ENCODE peak calls at places on chromosomes 4 and X, in ten cellular contexts. One of them, this sample, is unnamed.

GRCh38 chrX:74527344-74527743 is 87.1 kb downstream of the RLIM start:
- DNase-seq in activated gamma-delta T cell treated with Interleukin-2 at 50 U/mL for 16 hours: no peak
- DNase-seq in GM03348: no peak
- DNase-seq in HFF-Myc: no peak
- DNase-seq in AG08396: no peak
- DNase-seq in GM06990: no peak
- DNase-seq in GM23248: no peak
- DNase-seq in frontal cortex: no peak
- DNase-seq in NCI-H2029 treated with DMSO at 0.1 percent for 48 hours: no peak
- DNase-seq in activated CD8-positive, alpha-beta memory T cell treated with anti-CD3 and anti-CD28 coated beads for 4 hours: no peak
- DNase-seq in this sample: no peak

GRCh38 chr4:188282620-188283232 is 143.5 kb downstream of the TRIML1 start:
- DNase-seq in HFF-Myc: no peak
- DNase-seq in GM23248: no peak
- DNase-seq in GM06990: no peak
- DNase-seq in NCI-H2029 treated with DMSO at 0.1 percent for 48 hours: no peak
- DNase-seq in frontal cortex: peak
- DNase-seq in activated gamma-delta T cell treated with Interleukin-2 at 50 U/mL for 16 hours: no peak
- DNase-seq in AG08396: no peak
- DNase-seq in activated CD8-positive, alpha-beta memory T cell treated with anti-CD3 and anti-CD28 coated beads for 4 hours: no peak
- DNase-seq in GM03348: no peak
- DNase-seq in this sample: no peak

GRCh38 chr4:54484361-54484760 is 173.4 kb upstream of the KIT start:
- DNase-seq in activated CD8-positive, alpha-beta memory T cell treated with anti-CD3 and anti-CD28 coated beads for 4 hours: no peak
- DNase-seq in frontal cortex: no peak
- DNase-seq in activated gamma-delta T cell treated with Interleukin-2 at 50 U/mL for 16 hours: no peak
- DNase-seq in GM23248: no peak
- DNase-seq in HFF-Myc: no peak
- DNase-seq in GM06990: no peak
- DNase-seq in NCI-H2029 treated with DMSO at 0.1 percent for 48 hours: peak
- DNase-seq in GM03348: no peak
- DNase-seq in AG08396: no peak
- DNase-seq in this sample: no peak

GRCh38 chrX:100979881-100980607 is 10.5 kb downstream of the ARL13A start:
- DNase-seq in GM06990: no peak
- DNase-seq in AG08396: no peak
- DNase-seq in GM03348: no peak
- DNase-seq in activated gamma-delta T cell treated with Interleukin-2 at 50 U/mL for 16 hours: no peak
- DNase-seq in HFF-Myc: no peak
- DNase-seq in activated CD8-positive, alpha-beta memory T cell treated with anti-CD3 and anti-CD28 coated beads for 4 hours: no peak
- DNase-seq in GM23248: peak
- DNase-seq in frontal cortex: no peak
- DNase-seq in NCI-H2029 treated with DMSO at 0.1 percent for 48 hours: peak
- DNase-seq in this sample: no peak

GRCh38 chr4:185685804-185686203 is 126.2 kb downstream of the SORBS2 start:
- DNase-seq in HFF-Myc: no peak
- DNase-seq in AG08396: no peak
- DNase-seq in activated gamma-delta T cell treated with Interleukin-2 at 50 U/mL for 16 hours: no peak
- DNase-seq in activated CD8-positive, alpha-beta memory T cell treated with anti-CD3 and anti-CD28 coated beads for 4 hours: no peak
- DNase-seq in GM03348: peak
- DNase-seq in GM23248: no peak
- DNase-seq in GM06990: no peak
- DNase-seq in NCI-H2029 treated with DMSO at 0.1 percent for 48 hours: no peak
- DNase-seq in frontal cortex: no peak
- DNase-seq in this sample: no peak

GRCh38 chrX:116317409-116317808 is 119.0 kb upstream of the SLC6A14 start:
- DNase-seq in GM06990: no peak
- DNase-seq in GM03348: no peak
- DNase-seq in AG08396: no peak
- DNase-seq in activated gamma-delta T cell treated with Interleukin-2 at 50 U/mL for 16 hours: no peak
- DNase-seq in GM23248: peak
- DNase-seq in NCI-H2029 treated with DMSO at 0.1 percent for 48 hours: no peak
- DNase-seq in frontal cortex: no peak
- DNase-seq in activated CD8-positive, alpha-beta memory T cell treated with anti-CD3 and anti-CD28 coated beads for 4 hours: no peak
- DNase-seq in HFF-Myc: peak
- DNase-seq in this sample: no peak

GRCh38 chrX:120419465-120419864 is 49.6 kb downstream of the LAMP2 start:
- DNase-seq in HFF-Myc: no peak
- DNase-seq in AG08396: no peak
- DNase-seq in activated CD8-positive, alpha-beta memory T cell treated with anti-CD3 and anti-CD28 coated beads for 4 hours: no peak
- DNase-seq in GM06990: peak
- DNase-seq in frontal cortex: no peak
- DNase-seq in activated gamma-delta T cell treated with Interleukin-2 at 50 U/mL for 16 hours: peak
- DNase-seq in GM03348: no peak
- DNase-seq in GM23248: no peak
- DNase-seq in NCI-H2029 treated with DMSO at 0.1 percent for 48 hours: no peak
- DNase-seq in this sample: no peak

GRCh38 chr4:38529189-38530115 is 134.5 kb upstream of the KLF3 start:
- DNase-seq in GM06990: peak
- DNase-seq in activated CD8-positive, alpha-beta memory T cell treated with anti-CD3 and anti-CD28 coated beads for 4 hours: peak
- DNase-seq in GM03348: no peak
- DNase-seq in AG08396: no peak
- DNase-seq in activated gamma-delta T cell treated with Interleukin-2 at 50 U/mL for 16 hours: peak
- DNase-seq in frontal cortex: peak
- DNase-seq in GM23248: no peak
- DNase-seq in HFF-Myc: no peak
- DNase-seq in NCI-H2029 treated with DMSO at 0.1 percent for 48 hours: peak
- DNase-seq in this sample: no peak

GRCh38 chr4:10733016-10733415 is 48.4 kb upstream of the CLNK start:
- DNase-seq in activated gamma-delta T cell treated with Interleukin-2 at 50 U/mL for 16 hours: no peak
- DNase-seq in NCI-H2029 treated with DMSO at 0.1 percent for 48 hours: no peak
- DNase-seq in activated CD8-positive, alpha-beta memory T cell treated with anti-CD3 and anti-CD28 coated beads for 4 hours: no peak
- DNase-seq in GM03348: no peak
- DNase-seq in HFF-Myc: no peak
- DNase-seq in frontal cortex: no peak
- DNase-seq in AG08396: no peak
- DNase-seq in GM06990: peak
- DNase-seq in GM23248: no peak
- DNase-seq in this sample: no peak

GRCh38 chr4:123749408-123749807 is 352.8 kb downstream of the SPRY1 start:
- DNase-seq in GM23248: no peak
- DNase-seq in frontal cortex: no peak
- DNase-seq in GM03348: no peak
- DNase-seq in GM06990: no peak
- DNase-seq in HFF-Myc: no peak
- DNase-seq in activated gamma-delta T cell treated with Interleukin-2 at 50 U/mL for 16 hours: no peak
- DNase-seq in AG08396: no peak
- DNase-seq in NCI-H2029 treated with DMSO at 0.1 percent for 48 hours: no peak
- DNase-seq in activated CD8-positive, alpha-beta memory T cell treated with anti-CD3 and anti-CD28 coated beads for 4 hours: no peak
- DNase-seq in this sample: no peak

GRCh38 chrX:1360171-1360570 is 23.6 kb downstream of the IL3RA start:
- DNase-seq in HFF-Myc: no peak
- DNase-seq in activated CD8-positive, alpha-beta memory T cell treated with anti-CD3 and anti-CD28 coated beads for 4 hours: no peak
- DNase-seq in AG08396: no peak
- DNase-seq in GM06990: no peak
- DNase-seq in frontal cortex: no peak
- DNase-seq in activated gamma-delta T cell treated with Interleukin-2 at 50 U/mL for 16 hours: no peak
- DNase-seq in NCI-H2029 treated with DMSO at 0.1 percent for 48 hours: no peak
- DNase-seq in GM03348: no peak
- DNase-seq in GM23248: no peak
- DNase-seq in this sample: no peak

GRCh38 chr4:52880994-52881393 is 18.9 kb downstream of the RASL11B start:
- DNase-seq in activated gamma-delta T cell treated with Interleukin-2 at 50 U/mL for 16 hours: no peak
- DNase-seq in GM23248: no peak
- DNase-seq in NCI-H2029 treated with DMSO at 0.1 percent for 48 hours: no peak
- DNase-seq in GM03348: no peak
- DNase-seq in AG08396: no peak
- DNase-seq in GM06990: no peak
- DNase-seq in activated CD8-positive, alpha-beta memory T cell treated with anti-CD3 and anti-CD28 coated beads for 4 hours: no peak
- DNase-seq in frontal cortex: no peak
- DNase-seq in HFF-Myc: no peak
- DNase-seq in this sample: no peak

GRCh38 chr4:102608190-102608589 is 107.0 kb downstream of the NFKB1 start:
- DNase-seq in AG08396: no peak
- DNase-seq in GM03348: peak
- DNase-seq in GM23248: peak
- DNase-seq in frontal cortex: no peak
- DNase-seq in HFF-Myc: no peak
- DNase-seq in activated gamma-delta T cell treated with Interleukin-2 at 50 U/mL for 16 hours: no peak
- DNase-seq in GM06990: no peak
- DNase-seq in activated CD8-positive, alpha-beta memory T cell treated with anti-CD3 and anti-CD28 coated beads for 4 hours: no peak
- DNase-seq in NCI-H2029 treated with DMSO at 0.1 percent for 48 hours: no peak
- DNase-seq in this sample: no peak

GRCh38 chr4:16636911-16637630 is 261.4 kb downstream of the LDB2 start:
- DNase-seq in HFF-Myc: no peak
- DNase-seq in frontal cortex: no peak
- DNase-seq in NCI-H2029 treated with DMSO at 0.1 percent for 48 hours: no peak
- DNase-seq in GM03348: peak
- DNase-seq in GM06990: no peak
- DNase-seq in activated gamma-delta T cell treated with Interleukin-2 at 50 U/mL for 16 hours: no peak
- DNase-seq in AG08396: no peak
- DNase-seq in GM23248: peak
- DNase-seq in activated CD8-positive, alpha-beta memory T cell treated with anti-CD3 and anti-CD28 coated beads for 4 hours: no peak
- DNase-seq in this sample: no peak

GRCh38 chrX:115535421-115535820 is 25.6 kb upstream of the PLS3 start:
- DNase-seq in AG08396: no peak
- DNase-seq in GM06990: no peak
- DNase-seq in activated CD8-positive, alpha-beta memory T cell treated with anti-CD3 and anti-CD28 coated beads for 4 hours: no peak
- DNase-seq in activated gamma-delta T cell treated with Interleukin-2 at 50 U/mL for 16 hours: no peak
- DNase-seq in frontal cortex: no peak
- DNase-seq in GM23248: no peak
- DNase-seq in HFF-Myc: no peak
- DNase-seq in GM03348: no peak
- DNase-seq in NCI-H2029 treated with DMSO at 0.1 percent for 48 hours: no peak
- DNase-seq in this sample: no peak

GRCh38 chr4:132001542-132001941 is 1147.6 kb upstream of the PCDH10 start:
- DNase-seq in GM03348: no peak
- DNase-seq in AG08396: peak
- DNase-seq in GM23248: peak
- DNase-seq in activated gamma-delta T cell treated with Interleukin-2 at 50 U/mL for 16 hours: no peak
- DNase-seq in GM06990: no peak
- DNase-seq in activated CD8-positive, alpha-beta memory T cell treated with anti-CD3 and anti-CD28 coated beads for 4 hours: no peak
- DNase-seq in frontal cortex: no peak
- DNase-seq in NCI-H2029 treated with DMSO at 0.1 percent for 48 hours: no peak
- DNase-seq in HFF-Myc: no peak
- DNase-seq in this sample: no peak

GRCh38 chrX:39308126-39308525 is 506.9 kb downstream of the MID1IP1 start:
- DNase-seq in NCI-H2029 treated with DMSO at 0.1 percent for 48 hours: no peak
- DNase-seq in activated gamma-delta T cell treated with Interleukin-2 at 50 U/mL for 16 hours: no peak
- DNase-seq in HFF-Myc: no peak
- DNase-seq in GM23248: no peak
- DNase-seq in activated CD8-positive, alpha-beta memory T cell treated with anti-CD3 and anti-CD28 coated beads for 4 hours: no peak
- DNase-seq in GM06990: no peak
- DNase-seq in AG08396: no peak
- DNase-seq in GM03348: no peak
- DNase-seq in frontal cortex: no peak
- DNase-seq in this sample: no peak

GRCh38 chr4:158411180-158411721 is 110.4 kb upstream of the RXFP1 start:
- DNase-seq in activated gamma-delta T cell treated with Interleukin-2 at 50 U/mL for 16 hours: no peak
- DNase-seq in frontal cortex: no peak
- DNase-seq in activated CD8-positive, alpha-beta memory T cell treated with anti-CD3 and anti-CD28 coated beads for 4 hours: no peak
- DNase-seq in GM03348: no peak
- DNase-seq in GM23248: no peak
- DNase-seq in GM06990: no peak
- DNase-seq in HFF-Myc: no peak
- DNase-seq in AG08396: no peak
- DNase-seq in NCI-H2029 treated with DMSO at 0.1 percent for 48 hours: no peak
- DNase-seq in this sample: no peak

GRCh38 chr4:107691378-107691777 is 28.7 kb downstream of the PAPSS1 start:
- DNase-seq in activated CD8-positive, alpha-beta memory T cell treated with anti-CD3 and anti-CD28 coated beads for 4 hours: no peak
- DNase-seq in GM23248: no peak
- DNase-seq in frontal cortex: no peak
- DNase-seq in GM03348: no peak
- DNase-seq in AG08396: no peak
- DNase-seq in NCI-H2029 treated with DMSO at 0.1 percent for 48 hours: no peak
- DNase-seq in HFF-Myc: no peak
- DNase-seq in GM06990: no peak
- DNase-seq in activated gamma-delta T cell treated with Interleukin-2 at 50 U/mL for 16 hours: no peak
- DNase-seq in this sample: no peak

GRCh38 chr4:109998867-109999303 is 86.2 kb downstream of the EGF start:
- DNase-seq in activated gamma-delta T cell treated with Interleukin-2 at 50 U/mL for 16 hours: peak
- DNase-seq in GM23248: peak
- DNase-seq in GM06990: no peak
- DNase-seq in AG08396: peak
- DNase-seq in NCI-H2029 treated with DMSO at 0.1 percent for 48 hours: peak
- DNase-seq in HFF-Myc: peak
- DNase-seq in activated CD8-positive, alpha-beta memory T cell treated with anti-CD3 and anti-CD28 coated beads for 4 hours: no peak
- DNase-seq in frontal cortex: peak
- DNase-seq in GM03348: peak
- DNase-seq in this sample: peak

GRCh38 chr4:145755802-145756201 is 75.9 kb downstream of the C4orf51 start:
- DNase-seq in GM03348: no peak
- DNase-seq in GM06990: no peak
- DNase-seq in AG08396: no peak
- DNase-seq in frontal cortex: no peak
- DNase-seq in activated CD8-positive, alpha-beta memory T cell treated with anti-CD3 and anti-CD28 coated beads for 4 hours: no peak
- DNase-seq in GM23248: peak
- DNase-seq in HFF-Myc: no peak
- DNase-seq in NCI-H2029 treated with DMSO at 0.1 percent for 48 hours: no peak
- DNase-seq in activated gamma-delta T cell treated with Interleukin-2 at 50 U/mL for 16 hours: no peak
- DNase-seq in this sample: no peak

GRCh38 chrX:12239356-12240082 is 101.2 kb downstream of the FRMPD4 start:
- DNase-seq in activated gamma-delta T cell treated with Interleukin-2 at 50 U/mL for 16 hours: no peak
- DNase-seq in frontal cortex: no peak
- DNase-seq in GM03348: peak
- DNase-seq in GM06990: no peak
- DNase-seq in HFF-Myc: no peak
- DNase-seq in NCI-H2029 treated with DMSO at 0.1 percent for 48 hours: no peak
- DNase-seq in AG08396: no peak
- DNase-seq in GM23248: no peak
- DNase-seq in activated CD8-positive, alpha-beta memory T cell treated with anti-CD3 and anti-CD28 coated beads for 4 hours: no peak
- DNase-seq in this sample: no peak

GRCh38 chr4:14478504-14478903 is 523.8 kb upstream of the CPEB2 start:
- DNase-seq in AG08396: no peak
- DNase-seq in HFF-Myc: no peak
- DNase-seq in GM23248: no peak
- DNase-seq in activated CD8-positive, alpha-beta memory T cell treated with anti-CD3 and anti-CD28 coated beads for 4 hours: no peak
- DNase-seq in GM06990: no peak
- DNase-seq in GM03348: no peak
- DNase-seq in NCI-H2029 treated with DMSO at 0.1 percent for 48 hours: no peak
- DNase-seq in activated gamma-delta T cell treated with Interleukin-2 at 50 U/mL for 16 hours: no peak
- DNase-seq in frontal cortex: no peak
- DNase-seq in this sample: no peak

GRCh38 chr4:76374744-76375143 is 46.2 kb downstream of the CCDC158 start:
- DNase-seq in AG08396: no peak
- DNase-seq in NCI-H2029 treated with DMSO at 0.1 percent for 48 hours: no peak
- DNase-seq in HFF-Myc: no peak
- DNase-seq in GM23248: peak
- DNase-seq in activated CD8-positive, alpha-beta memory T cell treated with anti-CD3 and anti-CD28 coated beads for 4 hours: no peak
- DNase-seq in activated gamma-delta T cell treated with Interleukin-2 at 50 U/mL for 16 hours: no peak
- DNase-seq in GM06990: no peak
- DNase-seq in frontal cortex: no peak
- DNase-seq in GM03348: no peak
- DNase-seq in this sample: no peak

GRCh38 chrX:129738466-129739308 is at the start of gene XPNPEP2:
- DNase-seq in AG08396: peak
- DNase-seq in HFF-Myc: peak
- DNase-seq in NCI-H2029 treated with DMSO at 0.1 percent for 48 hours: no peak
- DNase-seq in activated gamma-delta T cell treated with Interleukin-2 at 50 U/mL for 16 hours: no peak
- DNase-seq in GM23248: peak
- DNase-seq in GM03348: peak
- DNase-seq in activated CD8-positive, alpha-beta memory T cell treated with anti-CD3 and anti-CD28 coated beads for 4 hours: no peak
- DNase-seq in frontal cortex: no peak
- DNase-seq in GM06990: no peak
- DNase-seq in this sample: no peak